ENCODE peak calls at places on chromosome 6, in ten cellular contexts. W, J, O, L, U, G, D, N, Z and M are unnamed samples.

GRCh38 chr6:20630617-20631448 is 96.6 kb downstream of the CDKAL1 start:
- DNase-seq in W (no peak), L (no peak), D (no peak), J (no peak), N (no peak), U (no peak), Z (no peak), G (no peak), O (no peak), M (no peak)

GRCh38 chr6:31070711-31071197 is 41.6 kb downstream of the C6orf15 start:
- DNase-seq in U (peak; percentile 42), G (no peak), O (no peak), L (no peak), W (peak; percentile 43), D (no peak), Z (no peak), J (peak; percentile 58), N (peak; percentile 85), M (peak; percentile 75)

GRCh38 chr6:169194737-169195136 is 58.9 kb downstream of the THBS2 start:
- DNase-seq in L (no peak), G (no peak), U (no peak), W (no peak), O (no peak), J (no peak), N (no peak), Z (no peak), D (no peak), M (no peak)

GRCh38 chr6:21847712-21848111 is 254.2 kb downstream of the SOX4 start:
- DNase-seq in D (no peak), L (no peak), Z (no peak), J (no peak), W (no peak), G (no peak), N (no peak), U (no peak), O (no peak), M (no peak)

GRCh38 chr6:33592595-33593413 is 12.7 kb upstream of the BAK1 start:
- DNase-seq in W (no peak), N (peak; percentile 41), L (no peak), G (no peak), Z (no peak), O (no peak), J (no peak), D (no peak), U (peak; percentile 89), M (no peak)

GRCh38 chr6:137261393-137262154 is 42.4 kb upstream of the IFNGR1 start:
- DNase-seq in L (no peak), J (no peak), Z (no peak), G (no peak), O (no peak), U (peak; percentile 7), W (no peak), N (no peak), D (no peak), M (no peak)

GRCh38 chr6:64220776-64221175 is 585.2 kb downstream of the PHF3 start:
- DNase-seq in U (no peak), O (no peak), D (no peak), L (no peak), Z (no peak), N (no peak), J (no peak), G (no peak), W (no peak), M (no peak)

GRCh38 chr6:138817799-138818198 is 21.9 kb downstream of the ECT2L start:
- DNase-seq in L (peak; percentile 39), Z (no peak), G (peak; percentile 53), N (no peak), J (no peak), W (peak; percentile 82), O (peak; percentile 83), D (no peak), U (no peak), M (peak; percentile 26)

GRCh38 chr6:89025633-89026032 is 54.9 kb upstream of the PNRC1 start:
- DNase-seq in U (no peak), W (no peak), O (no peak), Z (no peak), L (no peak), J (no peak), D (no peak), N (no peak), G (no peak), M (no peak)

GRCh38 chr6:89032599-89032998 is 48.0 kb upstream of the PNRC1 start:
- DNase-seq in L (no peak), G (no peak), W (no peak), Z (no peak), D (no peak), O (no peak), N (no peak), J (no peak), U (no peak), M (no peak)

GRCh38 chr6:89024456-89024855 is 56.1 kb upstream of the PNRC1 start:
- DNase-seq in U (no peak), W (no peak), O (no peak), D (no peak), N (no peak), Z (no peak), G (no peak), J (no peak), L (no peak), M (no peak)

GRCh38 chr6:89026151-89026550 is 54.4 kb upstream of the PNRC1 start:
- DNase-seq in O (no peak), G (no peak), J (no peak), W (no peak), U (no peak), Z (no peak), N (no peak), D (no peak), L (no peak), M (no peak)

DNA sequence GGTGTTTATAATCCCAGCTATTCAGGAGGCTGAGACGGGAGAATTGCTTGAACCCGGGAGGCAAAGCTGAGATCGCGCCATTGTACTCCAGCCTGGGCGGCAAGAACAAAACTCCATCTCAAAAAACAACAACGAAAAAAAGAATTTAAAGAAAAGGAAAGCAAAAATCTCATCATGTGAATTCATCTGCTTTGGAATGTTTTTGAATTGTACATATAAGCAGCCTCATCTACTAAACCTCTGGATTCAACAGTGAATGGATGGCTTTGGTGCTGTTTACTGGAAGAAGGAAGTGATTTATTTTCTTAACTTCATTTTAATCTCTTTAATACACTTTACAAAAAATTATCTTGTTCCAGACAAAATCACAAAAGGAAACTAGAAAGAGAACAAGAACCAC is 51.8 kb upstream of the PNRC1 start:
- DNase-seq in W (no peak), G (no peak), D (no peak), N (no peak), L (no peak), J (no peak), U (no peak), Z (no peak), O (no peak), M (no peak)
- TF ChIP-seq CTCF in W (no peak), G (no peak), D (no peak), N (no peak), L (no peak), J (no peak), U (no peak), Z (no peak), O (no peak), M (no peak)

GRCh38 chr6:129679758-129680157 is 30.2 kb downstream of the ARHGAP18 start:
- DNase-seq in D (no peak), O (no peak), U (no peak), G (no peak), L (no peak), W (no peak), J (no peak), N (no peak), Z (no peak), M (no peak)

GRCh38 chr6:129678463-129678862 is 31.5 kb downstream of the ARHGAP18 start:
- DNase-seq in O (no peak), G (no peak), U (no peak), J (no peak), D (no peak), Z (no peak), N (no peak), L (no peak), W (no peak), M (no peak)

GRCh38 chr6:129677634-129678325 is 32.2 kb downstream of the ARHGAP18 start:
- DNase-seq in W (no peak), U (no peak), Z (no peak), N (no peak), D (no peak), L (no peak), G (no peak), J (no peak), O (no peak), M (no peak)

GRCh38 chr6:129680633-129681032 is 29.3 kb downstream of the ARHGAP18 start:
- DNase-seq in N (no peak), Z (no peak), W (no peak), G (no peak), O (no peak), D (no peak), L (no peak), J (no peak), U (no peak), M (no peak)

GRCh38 chr6:129679250-129679649 is 30.7 kb downstream of the ARHGAP18 start:
- DNase-seq in W (no peak), O (no peak), J (no peak), Z (no peak), U (no peak), G (peak; percentile 63), N (no peak), L (no peak), D (no peak), M (no peak)
- H3K4me3 ChIP-seq in W (no peak overlapping the region), O (peak overlapping the region; percentile 15), J (no peak overlapping the region), Z (no peak overlapping the region), U (no peak overlapping the region), G (no peak overlapping the region), N (no peak overlapping the region), L (no peak overlapping the region), D (no peak overlapping the region), M (no peak overlapping the region)

GRCh38 chr6:52213127-52213526 is 27.0 kb downstream of the IL17A start:
- DNase-seq in D (no peak), Z (no peak), W (no peak), J (no peak), G (no peak), N (no peak), U (no peak), O (no peak), L (no peak), M (no peak)
- TF ChIP-seq CTCF in D (no peak), Z (no peak), W (no peak), J (no peak), G (no peak), N (no peak), U (peak; percentile 24), O (no peak), L (no peak), M (no peak)

GRCh38 chr6:134663356-134663755 is 286.5 kb downstream of the ALDH8A1 start:
- DNase-seq in U (no peak), Z (no peak), L (no peak), G (no peak), J (no peak), N (no peak), O (no peak), W (no peak), D (no peak), M (no peak)

GRCh38 chr6:134662077-134662476 is 287.8 kb downstream of the ALDH8A1 start:
- DNase-seq in L (no peak), G (no peak), N (no peak), J (no peak), U (no peak), W (no peak), Z (no peak), O (no peak), D (no peak), M (no peak)

GRCh38 chr6:134666174-134666573 is 283.7 kb downstream of the ALDH8A1 start:
- DNase-seq in J (no peak), D (no peak), O (no peak), U (no peak), L (no peak), W (no peak), N (no peak), Z (no peak), G (no peak), M (no peak)

GRCh38 chr6:134665029-134665723 is 284.7 kb downstream of the ALDH8A1 start:
- DNase-seq in N (no peak), W (no peak), G (no peak), J (no peak), Z (no peak), O (no peak), L (no peak), D (no peak), U (no peak), M (no peak)

DNA sequence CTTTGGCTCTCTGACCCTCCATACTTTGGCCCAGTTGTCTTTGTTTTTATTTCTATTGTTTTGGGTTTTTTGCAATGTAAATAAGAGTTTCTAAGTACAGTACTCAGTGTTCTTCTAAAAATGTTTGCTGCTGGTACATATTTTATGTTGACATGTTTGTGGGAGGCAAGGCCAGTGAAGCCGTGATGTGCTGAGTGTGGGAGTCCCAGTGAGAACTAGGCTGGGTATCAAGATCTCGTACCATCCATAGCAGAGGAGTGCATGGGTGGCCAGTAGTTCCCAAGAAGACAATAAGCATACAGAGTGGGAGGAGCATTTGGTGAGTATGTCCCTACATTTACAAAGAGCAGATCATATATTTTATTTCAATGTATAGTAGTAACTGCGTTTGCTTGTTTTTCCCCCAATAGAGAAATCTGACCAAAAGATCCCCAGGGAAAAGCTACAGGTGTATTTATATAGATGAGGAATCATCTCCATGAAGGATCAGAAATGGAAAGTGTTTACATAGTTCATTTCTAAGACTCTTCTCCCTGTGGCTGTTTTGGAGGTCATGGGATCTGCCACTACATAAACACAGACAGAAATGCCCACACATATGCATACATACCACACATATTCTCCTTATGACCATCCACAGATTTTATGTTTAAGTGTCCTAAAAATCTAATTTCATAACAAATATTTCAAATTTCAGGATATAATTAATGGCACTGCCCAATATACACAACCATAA is 285.9 kb downstream of the ALDH8A1 start:
- DNase-seq in J (peak; percentile 53), U (no peak), L (no peak), W (no peak), D (no peak), O (no peak), G (no peak), N (peak; percentile 47), Z (no peak), M (no peak)
- H3K4me3 ChIP-seq in J (no peak overlapping the region), U (no peak overlapping the region), L (no peak overlapping the region), W (no peak overlapping the region), D (no peak overlapping the region), O (no peak overlapping the region), G (no peak overlapping the region), N (no peak overlapping the region), Z (no peak overlapping the region), M (no peak overlapping the region)